ENCODE peak calls at places on chromosomes 2 and 18, in four cellular contexts. O is KBM-7; N is heart left ventricle; L is naive thymus-derived CD4-positive, alpha-beta T cell. R is an unnamed sample.

GRCh38 chr2:174561283-174562275 is 36.0 kb downstream of the WIPF1 start:
- DNase-seq in N (peak), O (no peak), L (no peak), R (peak)

GRCh38 chr2:121454549-121455090 is 76.1 kb upstream of the RNU4ATAC start:
- DNase-seq in N (no peak), L (no peak), O (no peak), R (peak)

GRCh38 chr2:143706297-143706696 is 577.1 kb downstream of the ARHGAP15 start:
- DNase-seq in L (no peak), N (no peak), O (no peak), R (no peak)

GRCh38 chr2:198314559-198315153 is 510.3 kb downstream of the PLCL1 start:
- DNase-seq in N (no peak), L (peak), O (peak), R (peak)

GRCh38 chr2:107681946-107682345 is 144.7 kb upstream of the RGPD4 start:
- DNase-seq in O (no peak), L (no peak), N (no peak), R (no peak)

GRCh38 chr2:136990316-136990715 is 225.0 kb downstream of the THSD7B start:
- DNase-seq in N (no peak), O (no peak), L (no peak), R (no peak)

GRCh38 chr2:146837857-146838256 is 1007.0 kb upstream of the ACVR2A start:
- DNase-seq in O (no peak), N (no peak), L (no peak), R (no peak)

GRCh38 chr2:172350844-172351480 is 76.4 kb upstream of the ITGA6 start:
- DNase-seq in L (no peak), O (no peak), N (peak), R (no peak)

GRCh38 chr18:22557160-22557941 is 139.6 kb upstream of the CTAGE1 start:
- DNase-seq in N (no peak), O (no peak), L (no peak), R (no peak)

GRCh38 chr2:227499971-227500630 is 28.1 kb downstream of the AGFG1 start:
- DNase-seq in O (no peak), N (no peak), L (no peak), R (no peak)

GRCh38 chr2:39725401-39725800 is 53.7 kb downstream of the THUMPD2 start:
- DNase-seq in N (no peak), O (no peak), L (no peak), R (no peak)

GRCh38 chr2:171279983-171280790 is 119.5 kb upstream of the TLK1 start:
- DNase-seq in L (no peak), O (no peak), N (no peak), R (no peak)

GRCh38 chr2:230904856-230905447 is 20.1 kb downstream of the GPR55 start:
- DNase-seq in O (no peak), N (no peak), L (no peak), R (no peak)

GRCh38 chr2:216773072-216773471 is 77.7 kb upstream of the IGFBP5 start:
- DNase-seq in N (peak), L (no peak), O (no peak), R (peak)

GRCh38 chr2:171811229-171811628 is 82.8 kb downstream of the SLC25A12 start:
- DNase-seq in L (peak), N (no peak), O (peak), R (peak)

GRCh38 chr2:215775106-215775505 is 238.2 kb downstream of the MREG start:
- DNase-seq in N (no peak), L (no peak), O (no peak), R (peak)

GRCh38 chr2:173750332-173750731 is 214.8 kb downstream of the SP3 start:
- DNase-seq in O (no peak), L (no peak), N (peak), R (peak)

GRCh38 chr18:75784413-75784812 is 356.9 kb upstream of the SMIM21 start:
- DNase-seq in L (no peak), O (no peak), N (no peak), R (no peak)

GRCh38 chr2:172307800-172308199 is 119.6 kb upstream of the ITGA6 start:
- DNase-seq in O (peak), N (peak), L (no peak), R (peak)

R was measured in cardiac muscle cell.